ENCODE peak calls at places on chromosomes 5 and 9, in seven cellular contexts. C is CD8-positive, alpha-beta T cell; M is heart right ventricle; H is upper lobe of right lung; X is AG04449; T is right lobe of liver; U is neural crest cell. S is an unnamed sample.
A peak's percentile ranks its signal among the peaks of the same experiment; 100 is the strongest.

GRCh38 chr5:164860896-164861295 is 1355.5 kb downstream of the MAT2B start:
- DNase-seq in U (no peak), X (no peak), M (no peak), H (no peak), T (no peak), C (no peak), S (no peak)

GRCh38 chr5:69231281-69231680 is 3.4 kb upstream of the CDK7 start:
- DNase-seq in M (no peak), C (no peak), T (no peak), H (no peak), X (no peak), U (no peak), S (no peak)

GRCh38 chr9:3962467-3962866 is 337.4 kb downstream of the GLIS3 start:
- DNase-seq in X (no peak), C (no peak), M (no peak), U (no peak), H (no peak), T (no peak), S (peak; percentile 3)

GRCh38 chr5:109374625-109375024 is 35.1 kb downstream of the PJA2 start:
- DNase-seq in T (no peak), M (no peak), H (no peak), X (no peak), U (no peak), C (no peak), S (no peak)

GRCh38 chr9:93288341-93288740 is 104.4 kb downstream of the WNK2 start:
- DNase-seq in H (peak; percentile 62), X (no peak), T (peak; percentile 38), M (no peak), U (no peak), C (no peak), S (no peak)

GRCh38 chr9:131776036-131776435 is 36.2 kb upstream of the RAPGEF1 start:
- DNase-seq in T (no peak), M (no peak), U (no peak), H (no peak), X (no peak), C (no peak), S (no peak)

GRCh38 chr9:13841801-13842462 is 472.0 kb downstream of the NFIB start:
- DNase-seq in T (no peak), M (peak; percentile 45), X (no peak), C (no peak), H (no peak), U (no peak), S (peak; percentile 7)

GRCh38 chr9:98502976-98503325 is 205.8 kb downstream of the GABBR2 start:
- DNase-seq in T (no peak), U (no peak), M (no peak), C (no peak), X (peak; percentile 33), H (peak; percentile 76), S (peak; percentile 23)

GRCh38 chr9:136438909-136439549 is 616 bp downstream of the INPP5E start:
- DNase-seq in C (peak; percentile 46), U (peak; percentile 31), X (no peak), H (peak; percentile 77), M (no peak), T (no peak), S (peak; percentile 30)

GRCh38 chr9:128992995-128993394 is 35.1 kb downstream of the SH3GLB2 start:
- DNase-seq in H (no peak), C (no peak), X (no peak), M (no peak), T (no peak), U (no peak), S (no peak)

GRCh38 chr5:150428106-150428876 is 15.6 kb upstream of the CD74 start:
- DNase-seq in U (no peak), C (no peak), X (no peak), M (peak; percentile 88), H (peak; percentile 72), T (peak; percentile 86), S (no peak)

GRCh38 chr5:77851229-77852067 is 75.3 kb upstream of the TBCA start:
- DNase-seq in M (peak; percentile 14), C (no peak), U (peak; percentile 29), H (no peak), T (no peak), X (no peak), S (no peak)

GRCh38 chr9:108052431-108053080 is 563.0 kb upstream of the KLF4 start:
- DNase-seq in M (no peak), T (no peak), C (no peak), X (no peak), U (no peak), H (no peak), S (no peak)

GRCh38 chr5:10756539-10756938 is 4.5 kb downstream of the DAP start:
- DNase-seq in U (no peak), T (no peak), H (no peak), C (no peak), M (no peak), X (peak; percentile 44), S (no peak)

GRCh38 chr5:136388474-136388873 is 23.1 kb upstream of the TRPC7 start:
- DNase-seq in H (no peak), U (no peak), X (no peak), M (no peak), T (no peak), C (no peak), S (no peak)

GRCh38 chr5:59793000-59793399 is 100.5 kb downstream of the PDE4D start:
- DNase-seq in T (no peak), X (peak; percentile 64), H (no peak), U (no peak), C (no peak), M (no peak), S (peak; percentile 98)

GRCh38 chr5:149229298-149229937 is 42.2 kb upstream of the AFAP1L1 start:
- DNase-seq in X (no peak), C (no peak), H (no peak), M (no peak), T (no peak), U (no peak), S (no peak)
- TF ChIP-seq CTCF in X (no peak), C (no peak), H (no peak), M (peak; percentile 11), T (no peak), U (no peak), S (no peak)

DNA sequence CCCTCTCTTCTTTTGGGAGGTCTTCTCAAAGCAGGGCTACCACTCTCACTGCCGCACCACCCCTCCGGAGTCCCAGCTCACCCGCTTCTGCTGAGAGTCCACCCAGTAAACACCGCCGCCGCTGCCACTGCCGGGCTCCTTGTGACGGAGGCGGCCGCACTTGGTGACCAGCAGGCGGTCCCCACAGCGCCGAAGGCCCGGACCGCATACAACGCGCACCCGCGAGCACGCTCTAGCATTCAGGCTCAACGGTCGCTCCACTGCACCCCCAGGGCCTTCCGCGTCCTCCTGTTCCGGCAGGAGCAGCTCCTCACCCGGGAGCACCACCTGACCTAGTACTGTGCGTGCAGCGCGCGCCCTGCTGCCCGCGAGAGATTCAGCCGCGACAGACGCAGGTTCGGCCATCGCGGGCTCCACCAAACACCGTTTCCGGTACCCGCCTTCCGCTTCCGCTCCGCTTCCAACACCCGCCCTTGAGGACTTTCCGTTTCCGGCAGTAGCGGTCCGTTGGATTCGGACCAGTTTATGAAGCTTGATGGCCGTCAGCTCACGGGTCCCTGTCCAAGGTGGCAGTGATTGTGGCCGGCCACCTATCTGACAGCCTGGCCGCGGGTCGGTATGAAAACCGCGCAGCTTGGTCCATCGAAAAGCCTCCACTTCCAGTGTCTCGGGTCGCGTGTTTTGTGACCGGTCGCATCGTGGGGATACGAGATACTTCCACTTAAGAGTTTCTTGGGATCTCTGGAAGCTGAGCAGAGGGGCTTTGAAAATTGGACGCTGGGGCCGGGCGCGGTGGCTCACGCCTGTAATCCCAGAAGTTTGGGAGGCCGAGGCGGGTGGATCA is at the start of gene EXOSC3:
- DNase-seq in U (peak; percentile 80), C (peak; percentile 79), X (no peak), M (peak; percentile 92), T (peak; percentile 93), H (peak; percentile 95), S (peak; percentile 91)
- TF ChIP-seq CTCF in U (peak; percentile 49), C (no peak), X (no peak), M (peak; percentile 22), T (no peak), H (no peak), S (no peak)

GRCh38 chr9:104326912-104327311 is 177.2 kb upstream of the OR13F1 start:
- DNase-seq in C (no peak), U (no peak), H (no peak), X (no peak), T (no peak), M (no peak), S (no peak)
- TF ChIP-seq CTCF in C (no peak), U (no peak), H (no peak), X (no peak), T (no peak), M (no peak), S (no peak)

DNA sequence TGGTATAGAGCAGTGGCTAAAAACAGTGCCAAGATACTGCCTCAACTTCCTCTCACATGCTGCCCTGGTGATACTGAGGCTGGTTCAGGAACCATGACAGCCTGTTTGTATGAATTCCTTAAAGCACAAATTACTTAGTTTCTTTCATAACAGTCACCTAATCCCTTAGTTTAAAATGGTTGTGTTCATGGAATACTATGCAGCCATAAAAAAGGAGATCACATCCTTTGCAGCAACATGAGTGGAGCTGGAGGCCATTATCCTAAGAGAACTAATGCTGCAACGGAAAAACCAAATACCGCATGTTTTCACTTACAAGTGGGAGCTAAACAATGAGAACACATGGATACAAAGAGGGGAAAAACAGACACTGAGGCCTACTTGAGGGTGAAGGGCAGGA is 21.8 kb downstream of the ZFP62 start:
- DNase-seq in C (no peak), T (no peak), X (no peak), H (no peak), M (no peak), U (no peak), S (no peak)
- TF ChIP-seq CTCF in C (no peak), T (no peak), X (no peak), H (no peak), M (no peak), U (no peak), S (no peak)

DNA sequence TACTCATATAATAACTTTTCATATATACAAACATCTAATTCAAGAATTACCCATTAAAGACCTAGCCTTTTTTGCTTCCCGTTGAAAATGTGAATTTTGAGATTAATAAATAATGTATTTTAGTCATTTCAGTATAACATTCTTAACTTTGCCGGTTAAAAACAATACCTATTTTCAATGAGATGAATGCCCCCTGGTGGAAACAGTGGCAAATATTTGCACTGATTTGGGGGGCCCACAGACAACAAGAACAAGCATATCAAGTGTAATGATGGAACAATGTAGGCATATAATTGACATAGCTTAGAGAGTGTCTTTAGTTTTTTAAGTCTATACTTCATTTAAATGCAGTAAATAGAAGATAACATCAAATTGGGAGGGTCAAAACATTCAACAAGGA is 111.9 kb downstream of the NTRK2 start:
- DNase-seq in T (no peak), U (no peak), C (no peak), X (no peak), H (no peak), M (no peak), S (peak; percentile 40)
- TF ChIP-seq CTCF in T (peak; percentile 32), U (peak; percentile 58), C (no peak), X (peak; percentile 30), H (peak; percentile 31), M (peak; percentile 52), S (peak; percentile 50)

S was measured in MCF 10A.